ENCODE peak calls at places on chromosomes 5 and 9, in five cellular contexts. D is BJ; A is CD4-positive, alpha-beta T cell; W is ovary; O is adrenal gland. G is an unnamed sample.

GRCh38 chr9:136977223-136978072 is at the start of gene PTGDS:
- DNase-seq in D (no peak), A (no peak), W (peak; percentile 75), O (no peak), G (no peak)

GRCh38 chr9:125949247-125949646 is 202.1 kb downstream of the PBX3 start:
- DNase-seq in D (no peak), A (no peak), W (no peak), O (no peak), G (no peak)

GRCh38 chr9:5945112-5945511 is 54.4 kb downstream of the MLANA start:
- DNase-seq in D (no peak), A (no peak), W (no peak), O (no peak), G (no peak)

GRCh38 chr9:112764344-112764743 is 13.8 kb downstream of the SNX30 start:
- DNase-seq in D (no peak), A (no peak), W (no peak), O (no peak), G (no peak)

GRCh38 chr5:137916923-137917322 is 27.7 kb downstream of the PKD2L2 start:
- DNase-seq in D (no peak), A (no peak), W (no peak), O (no peak), G (no peak)

GRCh38 chr5:41763096-41763495 is 107.1 kb downstream of the OXCT1 start:
- DNase-seq in D (peak; percentile 10), A (no peak), W (no peak), O (no peak), G (no peak)

GRCh38 chr9:92970467-92970923 is 23.2 kb downstream of the FGD3 start:
- DNase-seq in D (no peak), A (no peak), W (no peak), O (no peak), G (no peak)

GRCh38 chr5:3324421-3325101 is 271.1 kb upstream of the IRX1 start:
- DNase-seq in D (no peak), A (no peak), W (no peak), O (no peak), G (no peak)

GRCh38 chr5:63697811-63698210 is 264.4 kb downstream of the HTR1A start:
- DNase-seq in D (no peak), A (no peak), W (no peak), O (no peak), G (no peak)

GRCh38 chr5:62691946-62692345 is 113.3 kb downstream of the LRRC70 start:
- DNase-seq in D (no peak), A (no peak), W (no peak), O (no peak), G (no peak)

GRCh38 chr9:82924243-82924605 is 138.7 kb downstream of the RASEF start:
- DNase-seq in D (no peak), A (no peak), W (no peak), O (no peak), G (no peak)

GRCh38 chr5:116773926-116774325 is 199.3 kb upstream of the SEMA6A start:
- DNase-seq in D (no peak), A (no peak), W (no peak), O (no peak), G (no peak)
- H3K27me3 ChIP-seq in D (no peaks in the 10 kb centered on the region), A (no peaks in the 10 kb centered on the region), W (no peaks in the 10 kb centered on the region), O (no peaks in the 10 kb centered on the region), G (no peaks in the 10 kb centered on the region)

DNA sequence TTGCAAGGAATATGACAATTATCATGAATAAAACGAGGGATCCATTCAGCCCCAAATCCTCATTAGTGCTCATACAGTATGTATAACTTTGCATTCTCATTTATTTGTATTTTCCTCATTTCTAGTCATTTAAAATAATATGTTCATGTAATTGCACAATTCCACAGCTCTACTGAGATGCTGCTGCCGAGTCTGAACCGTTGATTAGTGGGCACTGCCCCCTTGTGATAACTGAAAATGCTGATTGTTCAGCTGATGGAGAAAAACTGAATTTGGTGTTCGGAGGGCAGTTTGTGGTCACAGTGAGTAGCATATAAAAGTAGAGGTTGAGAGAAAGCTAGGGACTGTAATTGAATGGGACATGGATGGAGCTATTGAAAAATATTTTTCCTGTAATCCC is 12.2 kb upstream of the GPR151 start:
- DNase-seq in D (no peak), A (no peak), W (no peak), O (no peak), G (no peak)
- TF ChIP-seq CTCF in D (peak; percentile 3), A (no peak), W (no peak), O (no peak), G (peak; percentile 3)

GRCh38 chr5:78760411-78761169 is 112.0 kb upstream of the LHFPL2 start:
- DNase-seq in D (no peak), A (no peak), W (no peak), O (no peak), G (no peak)
- H3K27me3 ChIP-seq in D (peaks cover 4% of the 10 kb centered on the region), A (no peaks in the 10 kb centered on the region), W (no peaks in the 10 kb centered on the region), O (no peaks in the 10 kb centered on the region), G (no peaks in the 10 kb centered on the region)

GRCh38 chr9:23322392-23322791 is 503.6 kb downstream of the ELAVL2 start:
- DNase-seq in D (no peak), A (no peak), W (no peak), O (no peak), G (no peak)
- TF ChIP-seq CTCF in D (no peak), A (no peak), W (no peak), O (no peak), G (peak; percentile 52)

DNA sequence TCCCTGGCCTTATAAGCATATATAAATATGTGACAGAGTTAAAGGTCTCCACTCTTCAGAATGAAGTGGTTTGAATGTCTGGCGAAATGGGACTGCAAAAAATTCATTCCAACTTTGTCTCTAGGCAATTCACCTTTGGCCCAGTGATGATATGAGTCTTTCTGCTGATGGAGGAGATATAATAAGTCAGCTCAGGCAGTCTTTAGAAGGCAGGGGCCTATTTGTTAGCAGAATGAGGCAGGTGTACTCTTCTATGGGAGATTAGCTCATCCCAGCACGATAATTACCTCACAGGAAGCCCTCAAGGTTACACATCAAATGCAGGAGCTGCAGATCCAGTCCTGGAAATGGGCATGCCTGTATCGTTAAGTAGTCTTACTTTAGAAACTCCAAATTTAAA is 300.5 kb downstream of the NR2F1-AS1 start:
- DNase-seq in D (no peak), A (no peak), W (no peak), O (no peak), G (no peak)
- H3K27me3 ChIP-seq in D (no peaks in the 10 kb centered on the region), A (no peaks in the 10 kb centered on the region), W (no peaks in the 10 kb centered on the region), O (no peaks in the 10 kb centered on the region), G (no peaks in the 10 kb centered on the region)

GRCh38 chr5:180785794-180786221 is 16.8 kb downstream of the MGAT1 start:
- DNase-seq in D (peak; percentile 50), A (no peak), W (peak; percentile 72), O (peak; percentile 64), G (no peak)

GRCh38 chr5:180786398-180787005 is 16.1 kb downstream of the MGAT1 start:
- DNase-seq in D (no peak), A (no peak), W (no peak), O (peak; percentile 42), G (no peak)

GRCh38 chr5:180787711-180788431 is 14.7 kb downstream of the MGAT1 start:
- DNase-seq in D (no peak), A (no peak), W (peak; percentile 57), O (no peak), G (no peak)

GRCh38 chr5:180785151-180785781 is 17.3 kb downstream of the MGAT1 start:
- DNase-seq in D (peak; percentile 57), A (no peak), W (peak; percentile 66), O (peak; percentile 59), G (no peak)

GRCh38 chr5:180787025-180787424 is 15.6 kb downstream of the MGAT1 start:
- DNase-seq in D (no peak), A (no peak), W (peak; percentile 56), O (no peak), G (no peak)
- TF ChIP-seq CTCF in D (no peak), A (no peak), W (no peak), O (no peak), G (no peak)

GRCh38 chr9:36008774-36009300 is 27.9 kb upstream of the RECK start:
- DNase-seq in D (no peak), A (peak; percentile 40), W (peak; percentile 49), O (no peak), G (peak; percentile 62)
- H3K27me3 ChIP-seq in D (peaks cover 1% of the 10 kb centered on the region), A (no peaks in the 10 kb centered on the region), W (no peaks in the 10 kb centered on the region), O (peaks cover 9% of the 10 kb centered on the region), G (no peaks in the 10 kb centered on the region)

DNA sequence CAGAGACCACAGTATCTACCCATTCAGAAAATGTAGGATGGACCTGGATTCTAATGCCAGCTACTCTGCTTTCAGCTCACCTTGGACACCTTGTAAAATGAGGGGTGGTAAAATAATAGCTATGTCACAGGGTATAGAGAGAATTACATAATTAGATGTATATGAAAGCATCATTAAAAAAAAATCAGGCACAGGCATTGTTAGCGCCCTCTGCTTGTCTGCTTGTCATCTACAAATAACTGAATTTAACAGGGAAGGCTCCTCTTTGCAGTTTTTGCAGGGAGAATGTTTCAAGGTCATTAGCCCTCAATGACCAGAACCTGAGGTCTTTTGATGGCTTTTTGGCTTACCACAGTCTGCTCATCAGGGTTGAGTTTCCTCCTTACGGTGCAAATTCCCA is 58.0 kb downstream of the GPR21 start:
- DNase-seq in D (no peak), A (no peak), W (no peak), O (no peak), G (no peak)
- TF ChIP-seq CTCF in D (no peak), A (no peak), W (no peak), O (no peak), G (no peak)

GRCh38 chr9:130417602-130418001 is 27.2 kb upstream of the ASS1 start:
- DNase-seq in D (no peak), A (no peak), W (no peak), O (no peak), G (no peak)
- H3K27me3 ChIP-seq in D (peaks cover 6% of the 10 kb centered on the region), A (no peaks in the 10 kb centered on the region), W (no peaks in the 10 kb centered on the region), O (no peaks in the 10 kb centered on the region), G (no peaks in the 10 kb centered on the region)

GRCh38 chr9:86795861-86796497 is 151.3 kb downstream of the GAS1 start:
- DNase-seq in D (peak; percentile 85), A (no peak), W (peak; percentile 71), O (peak; percentile 18), G (no peak)
- TF ChIP-seq CTCF in D (peak; percentile 65), A (no peak), W (peak; percentile 44), O (no peak), G (no peak)